ENCODE peak calls at places on chromosome 11, in seven cellular contexts. One of them, this sample, is unnamed.
A peak's percentile ranks its signal among the peaks of the same experiment; 100 is the strongest.

GRCh38 chr11:72039108-72039850 is 40.6 kb downstream of the IL18BP start:
- DNase-seq in AG04449: no peak
- DNase-seq in neuronal stem cell: no peak
- DNase-seq in GM23338: peak; percentile 19
- DNase-seq in NCI-H524 treated with DMSO at 0.1 percent for 48 hours: no peak
- DNase-seq in glutamatergic neuron: no peak
- DNase-seq in stimulated activated CD4-positive, alpha-beta T cell treated with anti-CD3 and anti-CD28 coated beads, Interleukin-15, amount 100 ng/mL, for 1 hour: no peak
- DNase-seq in this sample: no peak

GRCh38 chr11:14916403-14916802 is 24.4 kb upstream of the CYP2R1 start:
- DNase-seq in neuronal stem cell: no peak
- DNase-seq in AG04449: no peak
- DNase-seq in glutamatergic neuron: no peak
- DNase-seq in stimulated activated CD4-positive, alpha-beta T cell treated with anti-CD3 and anti-CD28 coated beads, Interleukin-15, amount 100 ng/mL, for 1 hour: no peak
- DNase-seq in NCI-H524 treated with DMSO at 0.1 percent for 48 hours: no peak
- DNase-seq in GM23338: no peak
- DNase-seq in this sample: no peak

GRCh38 chr11:11989774-11990744 is 18.4 kb downstream of the DKK3 start:
- DNase-seq in GM23338: no peak
- DNase-seq in AG04449: no peak
- DNase-seq in stimulated activated CD4-positive, alpha-beta T cell treated with anti-CD3 and anti-CD28 coated beads, Interleukin-15, amount 100 ng/mL, for 1 hour: no peak
- DNase-seq in glutamatergic neuron: no peak
- DNase-seq in NCI-H524 treated with DMSO at 0.1 percent for 48 hours: no peak
- DNase-seq in neuronal stem cell: no peak
- DNase-seq in this sample: no peak

GRCh38 chr11:995752-996420 is 40.6 kb downstream of the MUC6 start:
- DNase-seq in AG04449: no peak
- DNase-seq in neuronal stem cell: peak; percentile 48
- DNase-seq in GM23338: no peak
- DNase-seq in NCI-H524 treated with DMSO at 0.1 percent for 48 hours: peak; percentile 46
- DNase-seq in glutamatergic neuron: peak; percentile 68
- DNase-seq in stimulated activated CD4-positive, alpha-beta T cell treated with anti-CD3 and anti-CD28 coated beads, Interleukin-15, amount 100 ng/mL, for 1 hour: no peak
- DNase-seq in this sample: peak; percentile 32

GRCh38 chr11:2189938-2190669 is 18.5 kb upstream of the TH start:
- DNase-seq in NCI-H524 treated with DMSO at 0.1 percent for 48 hours: no peak
- DNase-seq in neuronal stem cell: no peak
- DNase-seq in stimulated activated CD4-positive, alpha-beta T cell treated with anti-CD3 and anti-CD28 coated beads, Interleukin-15, amount 100 ng/mL, for 1 hour: no peak
- DNase-seq in GM23338: no peak
- DNase-seq in AG04449: no peak
- DNase-seq in glutamatergic neuron: no peak
- DNase-seq in this sample: no peak

GRCh38 chr11:132858203-132858602 is 674.1 kb downstream of the OPCML start:
- DNase-seq in stimulated activated CD4-positive, alpha-beta T cell treated with anti-CD3 and anti-CD28 coated beads, Interleukin-15, amount 100 ng/mL, for 1 hour: no peak
- DNase-seq in GM23338: peak; percentile 83
- DNase-seq in neuronal stem cell: no peak
- DNase-seq in glutamatergic neuron: peak; percentile 40
- DNase-seq in AG04449: no peak
- DNase-seq in NCI-H524 treated with DMSO at 0.1 percent for 48 hours: peak; percentile 6
- DNase-seq in this sample: no peak

GRCh38 chr11:57432017-57432590 is 5.2 kb upstream of the SLC43A3 start:
- DNase-seq in stimulated activated CD4-positive, alpha-beta T cell treated with anti-CD3 and anti-CD28 coated beads, Interleukin-15, amount 100 ng/mL, for 1 hour: no peak
- DNase-seq in GM23338: no peak
- DNase-seq in AG04449: no peak
- DNase-seq in NCI-H524 treated with DMSO at 0.1 percent for 48 hours: no peak
- DNase-seq in glutamatergic neuron: no peak
- DNase-seq in neuronal stem cell: no peak
- DNase-seq in this sample: no peak

GRCh38 chr11:96314326-96315050 is 28.5 kb downstream of the MAML2 start:
- DNase-seq in AG04449: no peak
- DNase-seq in glutamatergic neuron: no peak
- DNase-seq in NCI-H524 treated with DMSO at 0.1 percent for 48 hours: no peak
- DNase-seq in neuronal stem cell: no peak
- DNase-seq in stimulated activated CD4-positive, alpha-beta T cell treated with anti-CD3 and anti-CD28 coated beads, Interleukin-15, amount 100 ng/mL, for 1 hour: no peak
- DNase-seq in GM23338: no peak
- DNase-seq in this sample: no peak

This sample was measured in epithelial cell of proximal tubule.